ENCODE peak calls at places on chromosome 11, in nine cellular contexts. S is RWPE1; R is mucosa of gallbladder; Q is BJ; O is activated CD8-positive, alpha-beta memory T cell treated with anti-CD3 and anti-CD28 coated beads for 1 hour; Y is neural crest cell; A is uterus; X is SK-N-MC; J is nucleus accumbens. N is an unnamed sample.

GRCh38 chr11:36313750-36314500 is 17.8 kb downstream of the PRR5L start:
- DNase-seq in S (no peak), R (no peak), Q (no peak), O (no peak), Y (no peak), A (no peak), X (no peak), J (no peak), N (no peak)

GRCh38 chr11:18313985-18314763 is 7.8 kb downstream of the HPS5 start:
- DNase-seq in S (no peak), R (no peak), Q (no peak), O (no peak), Y (no peak), A (no peak), X (no peak), J (no peak), N (no peak)

GRCh38 chr11:74037309-74037708 is 28.4 kb upstream of the UCP3 start:
- DNase-seq in S (peak), R (no peak), Q (no peak), O (no peak), Y (no peak), A (no peak), X (no peak), J (no peak), N (no peak)

GRCh38 chr11:115301029-115301428 is 203.2 kb downstream of the CADM1 start:
- DNase-seq in S (no peak), R (no peak), Q (no peak), O (no peak), Y (no peak), A (no peak), X (no peak), J (no peak), N (no peak)

GRCh38 chr11:111344032-111344431 is 35.0 kb downstream of the POU2AF1 start:
- DNase-seq in S (peak), R (peak), Q (peak), O (no peak), Y (no peak), A (peak), X (no peak), J (no peak), N (no peak)

GRCh38 chr11:29005401-29005980 is 897.3 kb downstream of the METTL15 start:
- DNase-seq in S (no peak), R (no peak), Q (no peak), O (no peak), Y (no peak), A (no peak), X (no peak), J (no peak), N (no peak)

GRCh38 chr11:72807021-72807693 is 7.1 kb upstream of the ATG16L2 start:
- DNase-seq in S (no peak), R (no peak), Q (no peak), O (no peak), Y (no peak), A (no peak), X (no peak), J (no peak), N (no peak)

GRCh38 chr11:15590131-15590530 is 475.4 kb downstream of the INSC start:
- DNase-seq in S (no peak), R (no peak), Q (no peak), O (no peak), Y (no peak), A (no peak), X (peak), J (no peak), N (no peak)

GRCh38 chr11:13355191-13355590 is 77.6 kb downstream of the BMAL1 start:
- DNase-seq in S (no peak), R (no peak), Q (no peak), O (no peak), Y (no peak), A (no peak), X (no peak), J (no peak), N (no peak)

GRCh38 chr11:30545507-30545906 is 40.6 kb downstream of the MPPED2 start:
- DNase-seq in S (no peak), R (peak), Q (no peak), O (no peak), Y (no peak), A (no peak), X (no peak), J (no peak), N (no peak)

N was measured in stimulated activated CD8-positive, alpha-beta memory T cell treated with anti-CD3 and anti-CD28 coated beads, Interleukin-4, amount 100 ng/mL, for 4 hours.